ENCODE peak calls at places on chromosome 21, in six cellular contexts. L is endothelial cell, C is lung, S is kidney, H is mammary epithelial cell, U is glutamatergic neuron. X is an unnamed sample.

GRCh38 chr21:25967566-25968438 is 202.8 kb downstream of the APP start:
- DNase-seq in L (no peak), C (no peak), S (no peak), H (peak), U (no peak), X (no peak)

GRCh38 chr21:22993822-22994574 is 1995.8 kb downstream of the NCAM2 start:
- DNase-seq in L (no peak), C (no peak), S (peak), H (no peak), U (no peak), X (no peak)

GRCh38 chr21:44972821-44973220 is 33.0 kb downstream of the SLX9 start:
- DNase-seq in L (no peak), C (no peak), S (no peak), H (no peak), U (no peak), X (no peak)

GRCh38 chr21:29295066-29295650 is 3.6 kb upstream of the BACH1 start:
- DNase-seq in L (no peak), C (no peak), S (no peak), H (no peak), U (no peak), X (no peak)

GRCh38 chr21:16773206-16773605 is 739.6 kb upstream of the CXADR start:
- DNase-seq in L (no peak), C (no peak), S (no peak), H (no peak), U (no peak), X (no peak)

GRCh38 chr21:28671549-28672195 is 321.0 kb downstream of the LTN1 start:
- DNase-seq in L (no peak), C (no peak), S (no peak), H (no peak), U (no peak), X (no peak)

GRCh38 chr21:21921410-21922232 is 923.4 kb downstream of the NCAM2 start:
- DNase-seq in L (no peak), C (no peak), S (no peak), H (no peak), U (no peak), X (no peak)

GRCh38 chr21:29194847-29195246 is 64.4 kb downstream of the MAP3K7CL start:
- DNase-seq in L (no peak), C (no peak), S (no peak), H (no peak), U (no peak), X (no peak)

GRCh38 chr21:44834231-44834950 is 16.5 kb upstream of the SUMO3 start:
- DNase-seq in L (no peak), C (no peak), S (no peak), H (no peak), U (no peak), X (no peak)

GRCh38 chr21:45859041-45859761 is 122.4 kb upstream of the COL6A1 start:
- DNase-seq in L (no peak), C (no peak), S (no peak), H (no peak), U (no peak), X (no peak)

GRCh38 chr21:28431022-28431421 is 561.7 kb downstream of the LTN1 start:
- DNase-seq in L (no peak), C (no peak), S (no peak), H (no peak), U (no peak), X (no peak)

GRCh38 chr21:29523646-29524045 is 224.9 kb downstream of the BACH1 start:
- DNase-seq in L (no peak), C (no peak), S (no peak), H (no peak), U (no peak), X (no peak)

GRCh38 chr21:34764715-34765284 is 96.0 kb downstream of the CLIC6 start:
- DNase-seq in L (no peak), C (no peak), S (no peak), H (no peak), U (no peak), X (no peak)

GRCh38 chr21:34765619-34766018 is 96.8 kb downstream of the CLIC6 start:
- DNase-seq in L (no peak), C (no peak), S (no peak), H (no peak), U (no peak), X (no peak)

GRCh38 chr21:34766862-34767261 is 98.1 kb downstream of the CLIC6 start:
- DNase-seq in L (no peak), C (no peak), S (no peak), H (no peak), U (no peak), X (no peak)

GRCh38 chr21:34761758-34762330 is 93.0 kb downstream of the CLIC6 start:
- DNase-seq in L (no peak), C (no peak), S (no peak), H (no peak), U (no peak), X (no peak)

DNA sequence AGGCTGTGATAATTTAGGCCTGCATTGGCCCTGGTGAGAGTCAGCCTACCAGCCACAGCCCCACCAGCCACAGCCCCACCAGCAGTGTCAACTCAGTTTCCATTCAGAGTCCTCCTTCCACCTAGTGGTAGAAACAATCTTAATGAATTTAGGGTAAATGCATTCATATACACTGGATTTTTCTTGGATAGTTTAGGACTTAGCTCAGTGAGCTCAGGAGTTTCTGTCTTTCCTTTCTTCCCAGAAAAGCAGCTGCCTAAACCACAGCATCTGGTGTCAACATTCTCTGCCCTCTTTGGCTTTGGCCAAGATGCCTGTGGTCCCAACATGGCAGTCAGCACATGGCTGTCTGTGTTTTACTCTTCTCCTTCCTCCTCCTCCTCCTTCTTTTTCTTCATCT is 94.0 kb downstream of the CLIC6 start:
- DNase-seq in L (no peak), C (no peak), S (no peak), H (no peak), U (no peak), X (no peak)
- TF ChIP-seq CTCF in L (peak), C (no peak), S (no peak), H (peak), U (no peak), X (no peak)

DNA sequence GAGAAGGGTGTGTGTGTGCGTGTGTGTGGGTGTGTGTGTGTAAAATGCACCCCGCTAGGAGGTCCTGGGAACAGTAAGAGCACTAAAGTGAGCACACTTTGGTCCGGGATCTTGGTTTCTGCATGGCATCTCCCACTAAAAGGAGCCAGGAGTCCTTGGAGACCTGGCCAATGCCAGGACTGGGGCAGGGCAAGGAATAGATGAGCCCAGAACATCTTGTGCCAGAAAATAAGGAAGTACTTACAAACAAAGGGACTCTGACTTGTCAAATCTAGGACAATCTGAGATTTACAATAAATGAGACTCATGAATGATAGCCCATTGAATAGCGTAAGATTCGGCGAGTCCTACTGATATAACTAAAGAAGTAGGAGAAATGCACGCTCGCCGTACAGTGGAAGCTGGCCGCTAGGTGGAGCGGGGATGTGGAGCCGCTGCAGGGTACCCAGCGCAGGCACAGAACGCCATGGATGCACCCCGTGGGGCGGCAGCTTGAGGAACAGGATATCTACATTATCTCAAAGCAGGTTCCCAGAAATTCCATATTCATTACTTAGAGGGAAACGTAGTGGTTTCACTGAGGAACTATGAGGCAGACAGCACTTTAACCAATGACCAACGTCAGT is 7.1 kb downstream of the SLC37A1 start:
- DNase-seq in L (peak), C (no peak), S (no peak), H (no peak), U (peak), X (no peak)
- TF ChIP-seq CTCF in L (peak), C (no peak), S (no peak), H (no peak), U (peak), X (no peak)

GRCh38 chr21:31133243-31133830 is 95.1 kb upstream of the KRTAP19-8 start:
- DNase-seq in L (no peak), C (no peak), S (no peak), H (no peak), U (no peak), X (no peak)

GRCh38 chr21:31140025-31140424 is 101.7 kb upstream of the KRTAP19-8 start:
- DNase-seq in L (no peak), C (no peak), S (no peak), H (no peak), U (no peak), X (no peak)

GRCh38 chr21:31137951-31138350 is 99.7 kb upstream of the KRTAP19-8 start:
- DNase-seq in L (no peak), C (no peak), S (no peak), H (no peak), U (no peak), X (no peak)

GRCh38 chr21:31135536-31136184 is 97.4 kb upstream of the KRTAP19-8 start:
- DNase-seq in L (no peak), C (no peak), S (no peak), H (no peak), U (no peak), X (no peak)

GRCh38 chr21:31136891-31137290 is 98.6 kb upstream of the KRTAP19-8 start:
- DNase-seq in L (no peak), C (no peak), S (no peak), H (no peak), U (no peak), X (no peak)
- TF ChIP-seq CTCF in L (no peak), C (no peak), S (no peak), H (no peak), U (no peak), X (no peak)

DNA sequence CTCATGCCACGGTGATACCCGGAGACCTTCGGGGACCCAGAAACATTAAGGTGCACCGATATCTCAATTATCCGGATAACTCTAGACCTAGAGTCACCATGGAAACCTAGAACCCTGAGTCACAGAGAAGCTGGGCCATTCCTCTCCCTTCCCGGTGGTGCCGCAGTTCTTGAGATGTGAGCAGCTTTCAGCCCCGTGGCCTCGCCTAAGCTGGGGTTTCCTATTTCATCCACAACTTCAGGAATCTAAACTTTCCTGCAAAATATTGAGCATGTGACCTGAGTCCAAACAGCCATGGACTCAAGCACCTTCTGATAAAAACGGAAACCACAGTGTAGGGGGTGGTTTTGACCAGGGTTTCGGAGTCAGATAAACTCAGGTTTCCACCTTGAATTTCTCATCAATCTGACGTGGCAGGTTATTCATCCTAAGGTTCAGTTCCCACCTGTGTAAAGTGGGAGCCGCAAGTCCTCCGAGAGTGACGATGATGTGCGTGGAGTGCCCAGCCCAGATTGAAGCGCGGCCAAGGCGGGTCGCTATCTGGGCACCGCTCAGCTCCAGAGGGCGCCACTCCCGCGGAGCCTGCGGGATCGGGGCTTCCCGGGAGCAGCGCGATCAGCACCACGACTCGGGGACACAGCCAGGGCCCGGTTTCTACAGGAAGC is 980 bp upstream of the ETS2 start:
- DNase-seq in L (peak), C (peak), S (peak), H (no peak), U (peak), X (peak)
- TF ChIP-seq CTCF in L (no peak), C (peak), S (peak), H (peak), U (peak), X (no peak)

GRCh38 chr21:43020771-43021170 is 46.4 kb downstream of the PKNOX1 start:
- DNase-seq in L (no peak), C (no peak), S (no peak), H (no peak), U (no peak), X (no peak)

GRCh38 chr21:43020177-43020576 is 45.8 kb downstream of the PKNOX1 start:
- DNase-seq in L (no peak), C (no peak), S (no peak), H (no peak), U (no peak), X (no peak)

GRCh38 chr21:43018519-43018918 is 44.2 kb downstream of the PKNOX1 start:
- DNase-seq in L (no peak), C (no peak), S (no peak), H (no peak), U (no peak), X (no peak)

GRCh38 chr21:43015906-43016540 is 41.7 kb downstream of the PKNOX1 start:
- DNase-seq in L (no peak), C (no peak), S (no peak), H (no peak), U (no peak), X (peak)

GRCh38 chr21:43016728-43017127 is 42.4 kb downstream of the PKNOX1 start:
- DNase-seq in L (no peak), C (no peak), S (no peak), H (no peak), U (peak), X (no peak)
- TF ChIP-seq CTCF in L (no peak), C (no peak), S (no peak), H (no peak), U (no peak), X (no peak)

GRCh38 chr21:43307677-43308070 is 119.3 kb downstream of the SIK1 start:
- DNase-seq in L (no peak), C (no peak), S (no peak), H (no peak), U (peak), X (no peak)

GRCh38 chr21:43306911-43307676 is 119.8 kb downstream of the SIK1 start:
- DNase-seq in L (no peak), C (no peak), S (peak), H (peak), U (peak), X (no peak)

GRCh38 chr21:43308101-43308500 is 118.8 kb downstream of the SIK1 start:
- DNase-seq in L (no peak), C (no peak), S (peak), H (no peak), U (peak), X (no peak)

GRCh38 chr21:43306391-43306790 is 120.5 kb downstream of the SIK1 start:
- DNase-seq in L (no peak), C (no peak), S (no peak), H (no peak), U (peak), X (no peak)

DNA sequence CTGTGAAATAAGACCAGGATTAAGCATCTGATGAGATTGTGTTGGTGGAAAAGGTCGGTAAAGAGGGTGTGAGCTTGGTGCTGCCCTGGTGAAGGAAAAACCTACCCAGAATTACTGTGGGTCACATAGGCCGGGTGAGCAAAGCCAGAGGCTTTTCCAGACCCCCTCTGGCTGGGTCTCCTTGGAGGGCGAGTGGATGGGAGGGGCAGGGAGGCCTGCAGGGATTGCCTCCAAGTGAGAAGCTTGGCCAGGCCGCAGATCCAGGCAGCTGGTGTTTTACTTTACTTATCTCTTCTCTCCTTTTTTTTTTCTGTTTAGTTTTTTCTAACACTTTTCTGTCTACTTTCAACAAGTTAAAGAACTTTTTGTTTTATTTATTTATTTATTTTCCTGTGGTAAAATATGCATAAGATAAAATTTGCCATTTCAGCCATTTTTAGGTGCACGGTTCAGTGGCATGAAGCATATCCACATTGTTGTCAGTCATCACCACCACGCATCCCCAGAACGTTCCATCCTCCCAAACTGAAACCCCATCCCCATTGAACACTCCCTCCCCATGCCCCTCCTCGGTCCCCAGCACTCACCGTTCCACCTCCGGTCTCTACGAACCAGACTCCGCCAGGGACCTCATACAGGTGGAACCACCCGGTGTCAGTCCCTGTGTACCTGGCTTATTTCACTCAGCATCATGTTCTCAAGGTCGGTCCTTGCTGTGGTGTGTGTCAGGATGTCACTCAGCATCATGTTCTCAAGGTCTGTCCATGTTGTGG is 118.2 kb downstream of the SIK1 start:
- DNase-seq in L (no peak), C (no peak), S (peak), H (no peak), U (peak), X (no peak)
- TF ChIP-seq CTCF in L (no peak), C (no peak), S (no peak), H (no peak), U (no peak), X (no peak)

GRCh38 chr21:41065539-41065938 is 102.4 kb upstream of the BACE2 start:
- DNase-seq in L (no peak), C (no peak), S (no peak), H (no peak), U (no peak), X (no peak)

GRCh38 chr21:41068411-41069304 is 99.3 kb upstream of the BACE2 start:
- DNase-seq in L (peak), C (peak), S (peak), H (peak), U (peak), X (peak)

GRCh38 chr21:41071410-41071809 is 96.5 kb upstream of the BACE2 start:
- DNase-seq in L (peak), C (no peak), S (no peak), H (no peak), U (peak), X (no peak)

GRCh38 chr21:41066086-41066938 is 101.6 kb upstream of the BACE2 start:
- DNase-seq in L (no peak), C (no peak), S (no peak), H (no peak), U (no peak), X (no peak)

DNA sequence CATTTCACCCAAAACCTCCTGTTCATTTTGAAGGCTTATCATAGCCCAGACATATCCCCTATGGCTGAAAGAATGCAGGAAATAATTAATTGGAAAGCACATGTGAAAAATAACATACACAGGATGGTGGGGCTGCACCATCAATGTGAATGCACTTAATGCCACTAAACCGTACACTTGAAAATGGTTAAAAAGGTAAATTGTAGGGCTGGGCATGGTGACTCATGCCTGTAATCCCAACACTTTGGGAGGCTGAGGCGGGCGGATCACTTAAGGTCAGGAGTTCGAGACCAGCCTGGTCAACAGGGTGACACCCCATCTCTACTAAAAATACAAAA is 98.7 kb upstream of the BACE2 start:
- DNase-seq in L (no peak), C (no peak), S (no peak), H (no peak), U (no peak), X (no peak)
- TF ChIP-seq CTCF in L (peak), C (no peak), S (no peak), H (no peak), U (peak), X (no peak)

GRCh38 chr21:36829116-36829515 is 130.2 kb downstream of the SIM2 start:
- DNase-seq in L (no peak), C (no peak), S (no peak), H (no peak), U (no peak), X (no peak)

GRCh38 chr21:36830041-36830440 is 131.1 kb downstream of the SIM2 start:
- DNase-seq in L (no peak), C (no peak), S (no peak), H (no peak), U (no peak), X (no peak)

GRCh38 chr21:36834192-36834591 is 132.3 kb downstream of the HLCS start:
- DNase-seq in L (no peak), C (no peak), S (no peak), H (no peak), U (no peak), X (no peak)

GRCh38 chr21:36825683-36826082 is 126.8 kb downstream of the SIM2 start:
- DNase-seq in L (no peak), C (no peak), S (no peak), H (no peak), U (no peak), X (no peak)

GRCh38 chr21:36828208-36828607 is 129.3 kb downstream of the SIM2 start:
- DNase-seq in L (no peak), C (no peak), S (no peak), H (no peak), U (no peak), X (no peak)
- TF ChIP-seq CTCF in L (no peak), C (no peak), S (no peak), H (no peak), U (no peak), X (no peak)

GRCh38 chr21:36478941-36479340 is 981 bp downstream of the CLDN14 start:
- DNase-seq in L (peak), C (no peak), S (no peak), H (no peak), U (peak), X (no peak)
- TF ChIP-seq CTCF in L (no peak), C (no peak), S (no peak), H (no peak), U (no peak), X (no peak)